ENCODE peak calls at places on chromosome 14, in six cellular contexts. O is fibroblast of lung, X is GM23338, D is MM.1S, K is hepatocyte, V is SK-N-SH. L is an unnamed sample. For H3K79me2, the result is how much of the 10 kb centered on the place peaks cover.

GRCh38 chr14:50380455-50380854 is 16.2 kb downstream of the CDKL1 start:
- DNase-seq in O (no peak), D (no peak), K (no peak), V (no peak), X (no peak), L (no peak)

GRCh38 chr14:23763394-23763793 is 127.2 kb downstream of the DHRS2 start:
- DNase-seq in D (no peak), X (no peak), O (no peak), V (no peak), K (no peak), L (no peak)

GRCh38 chr14:90111895-90112534 is 50.2 kb downstream of the KCNK13 start:
- DNase-seq in O (peak), X (no peak), V (no peak), D (no peak), K (no peak), L (no peak)

GRCh38 chr14:89779707-89780106 is 174.8 kb downstream of the EFCAB11 start:
- DNase-seq in O (no peak), X (peak), V (no peak), K (no peak), D (no peak), L (no peak)

GRCh38 chr14:103561381-103562134 is 899 bp downstream of the BAG5 start:
- DNase-seq in K (peak), X (peak), D (peak), V (peak), O (peak), L (peak)

GRCh38 chr14:102046337-102047278 is 40.2 kb downstream of the HSP90AA1 start:
- DNase-seq in O (peak), D (no peak), V (peak), X (peak), K (peak), L (peak)

GRCh38 chr14:95185033-95185432 is 27.7 kb upstream of the DICER1 start:
- DNase-seq in X (no peak), K (no peak), D (no peak), O (no peak), V (no peak), L (no peak)

GRCh38 chr14:80544366-80544765 is 333.1 kb upstream of the DIO2 start:
- DNase-seq in O (no peak), K (no peak), D (no peak), V (no peak), X (no peak), L (no peak)

GRCh38 chr14:68135566-68135965 is 316.0 kb downstream of the RAD51B start:
- DNase-seq in D (no peak), K (no peak), X (no peak), O (no peak), V (no peak), L (no peak)

GRCh38 chr14:67428501-67429031 is 16.6 kb upstream of the PLEK2 start:
- DNase-seq in O (peak), X (no peak), V (no peak), D (no peak), K (peak), L (no peak)

GRCh38 chr14:44895716-44896115 is 66.0 kb downstream of the KLHL28 start:
- DNase-seq in K (peak), O (peak), D (no peak), X (no peak), V (no peak), L (no peak)

GRCh38 chr14:80388980-80389711 is 177.8 kb upstream of the DIO2 start:
- DNase-seq in O (peak), K (no peak), V (no peak), X (no peak), D (no peak), L (no peak)

GRCh38 chr14:105301103-105301914 is 508 bp upstream of the BRF1 start:
- DNase-seq in K (peak), D (peak), X (peak), O (peak), V (peak), L (peak)

GRCh38 chr14:25911831-25912230 is 686.0 kb downstream of the NOVA1 start:
- DNase-seq in V (no peak), O (no peak), K (no peak), X (no peak), D (no peak), L (no peak)

GRCh38 chr14:91778217-91778616 is 46.3 kb upstream of the CATSPERB start:
- DNase-seq in X (no peak), O (peak), K (no peak), V (no peak), D (no peak), L (no peak)

DNA sequence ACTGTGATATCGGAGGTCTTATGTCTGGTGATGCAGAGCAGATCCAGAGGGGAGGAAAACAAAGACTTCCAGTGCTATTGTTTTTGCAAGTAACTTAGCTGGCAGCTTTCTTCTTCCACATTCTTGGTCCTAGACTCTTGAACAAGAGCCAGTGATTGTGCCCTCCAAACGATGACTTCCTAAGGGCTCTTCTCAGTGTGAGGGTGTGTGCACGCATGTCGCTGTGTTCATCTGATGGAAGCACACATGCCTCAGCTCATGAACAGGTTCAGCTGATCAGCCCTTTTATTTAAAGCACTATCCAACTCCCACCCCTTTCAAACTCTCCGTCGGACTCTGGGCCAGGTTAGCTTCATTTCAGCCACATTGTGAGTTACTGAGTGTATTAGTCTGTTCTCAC is 59.5 kb downstream of the SMOC1 start:
- DNase-seq in D (no peak), X (no peak), K (no peak), O (no peak), V (no peak), L (no peak)
- H3K79me2 ChIP-seq in D (under half), X (under half), K (under half), O (under half), V (under half), L (under half)

GRCh38 chr14:75433631-75434556 is 6.1 kb downstream of the JDP2 start:
- DNase-seq in D (no peak), V (peak), X (no peak), O (no peak), K (peak), L (peak)
- H3K27ac ChIP-seq in D (no peak), V (peak), X (no peak), O (no peak), K (peak), L (no peak)

GRCh38 chr14:38206689-38207088 is 1.0 kb upstream of the SSTR1 start:
- DNase-seq in X (peak), D (no peak), V (no peak), O (no peak), K (no peak), L (no peak)

GRCh38 chr14:38208825-38209562 is 1.3 kb downstream of the SSTR1 start:
- DNase-seq in K (peak), V (no peak), D (no peak), X (peak), O (peak), L (no peak)

GRCh38 chr14:38205949-38206665 is 1.6 kb upstream of the SSTR1 start:
- DNase-seq in K (no peak), O (no peak), D (no peak), X (peak), V (no peak), L (no peak)

GRCh38 chr14:38207830-38208815 is at the start of gene SSTR1:
- DNase-seq in V (no peak), K (peak), X (peak), D (no peak), O (peak), L (no peak)

DNA sequence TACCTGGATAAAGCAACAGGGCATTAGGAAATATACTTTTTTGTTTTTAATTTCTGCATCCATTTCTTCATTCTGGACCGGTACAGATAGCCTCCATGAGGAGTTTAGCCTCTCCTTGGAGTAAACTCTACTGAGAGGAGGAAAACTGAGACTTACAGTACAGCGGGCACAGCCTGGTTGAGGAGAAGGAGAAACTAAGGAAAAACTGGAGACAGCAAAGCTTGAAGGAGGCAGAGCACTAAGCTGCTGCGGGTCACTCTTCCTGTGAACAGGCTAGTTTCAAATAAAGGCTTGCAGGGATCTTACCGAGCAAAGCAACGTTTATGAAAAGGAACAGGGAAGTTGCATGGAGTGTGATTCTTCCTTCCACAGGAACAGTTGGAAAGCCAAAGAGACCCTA is 362 bp upstream of the SSTR1 start:
- DNase-seq in V (no peak), O (no peak), X (no peak), D (no peak), K (peak), L (no peak)
- H3K4me3 ChIP-seq in V (no peak), O (no peak), X (peak), D (no peak), K (peak), L (no peak)

GRCh38 chr14:22506778-22507351 is 82.2 kb downstream of the DAD1 start:
- DNase-seq in O (no peak), D (no peak), K (no peak), V (no peak), X (no peak), L (no peak)

GRCh38 chr14:22505751-22506710 is 83.0 kb downstream of the DAD1 start:
- DNase-seq in X (no peak), D (no peak), K (no peak), O (no peak), V (no peak), L (no peak)

GRCh38 chr14:22508150-22508457 is 80.9 kb downstream of the DAD1 start:
- DNase-seq in D (no peak), K (no peak), O (no peak), V (no peak), X (no peak), L (no peak)

GRCh38 chr14:22502551-22502950 is 86.5 kb downstream of the DAD1 start:
- DNase-seq in K (no peak), X (no peak), O (no peak), D (no peak), V (no peak), L (no peak)

DNA sequence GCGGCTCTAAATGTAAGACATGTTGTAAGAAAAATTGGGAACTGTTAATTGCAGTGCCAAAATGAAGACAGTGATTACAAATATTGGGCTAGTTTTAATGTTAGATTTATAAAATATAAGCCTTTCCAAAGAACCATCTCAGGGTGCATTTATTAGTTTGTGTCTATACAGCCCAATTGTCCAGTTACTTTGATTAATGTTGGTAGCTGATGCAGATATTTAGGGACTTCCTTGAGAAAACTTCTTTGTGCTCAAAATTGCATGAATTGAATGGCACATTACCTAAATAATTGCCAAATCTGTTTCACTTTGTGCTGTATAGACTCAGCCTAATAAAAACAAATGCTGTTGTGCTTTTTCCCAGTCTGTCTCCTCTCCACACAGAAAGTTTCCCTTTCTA is 83.7 kb downstream of the DAD1 start:
- DNase-seq in V (no peak), X (no peak), O (no peak), D (no peak), K (no peak), L (no peak)
- H3K79me2 ChIP-seq in V (under half), X (under half), O (under half), D (under half), K (under half), L (under half)

GRCh38 chr14:21023174-21023573 is 1.7 kb downstream of the NDRG2 start:
- DNase-seq in O (no peak), D (no peak), K (no peak), V (no peak), X (no peak), L (no peak)

GRCh38 chr14:21018286-21018685 is 6.6 kb downstream of the NDRG2 start:
- DNase-seq in K (no peak), D (no peak), V (no peak), O (no peak), X (no peak), L (no peak)

GRCh38 chr14:21022686-21023085 is 2.2 kb downstream of the NDRG2 start:
- DNase-seq in K (no peak), O (no peak), X (no peak), D (no peak), V (no peak), L (no peak)

GRCh38 chr14:21019377-21019776 is 5.5 kb downstream of the NDRG2 start:
- DNase-seq in D (no peak), X (no peak), O (no peak), V (no peak), K (no peak), L (no peak)

DNA sequence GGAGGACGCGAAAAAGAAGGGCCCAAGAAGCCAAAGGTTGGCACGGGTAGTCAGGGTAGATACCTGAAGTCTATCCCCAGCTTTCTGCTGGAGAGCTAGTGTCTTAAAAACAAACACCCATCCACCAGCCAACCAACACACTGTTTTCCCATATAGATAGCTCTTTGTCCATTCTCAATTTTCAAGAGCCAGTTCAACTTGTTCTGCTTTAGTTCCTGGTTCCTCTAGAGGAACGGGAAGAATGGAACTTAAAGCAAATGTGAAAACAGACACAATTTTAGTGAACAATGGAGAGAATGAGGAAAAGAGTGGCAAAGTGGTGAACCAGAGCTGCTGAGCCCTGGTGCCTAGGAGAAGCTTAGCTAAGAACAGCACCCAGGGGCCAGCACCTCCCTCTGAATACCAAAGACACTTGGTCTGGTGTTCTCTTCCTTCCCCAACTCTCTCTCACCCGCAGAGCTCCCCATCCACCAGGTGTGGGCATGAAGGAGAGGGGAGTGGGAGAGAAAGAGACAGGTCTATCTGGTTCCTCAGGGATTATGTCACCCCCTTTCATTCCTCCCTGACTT is 3.8 kb downstream of the NDRG2 start:
- DNase-seq in V (no peak), D (no peak), O (no peak), K (no peak), X (no peak), L (no peak)
- H3K27ac ChIP-seq in V (no peak), D (no peak), O (no peak), K (no peak), X (no peak), L (no peak)

DNA sequence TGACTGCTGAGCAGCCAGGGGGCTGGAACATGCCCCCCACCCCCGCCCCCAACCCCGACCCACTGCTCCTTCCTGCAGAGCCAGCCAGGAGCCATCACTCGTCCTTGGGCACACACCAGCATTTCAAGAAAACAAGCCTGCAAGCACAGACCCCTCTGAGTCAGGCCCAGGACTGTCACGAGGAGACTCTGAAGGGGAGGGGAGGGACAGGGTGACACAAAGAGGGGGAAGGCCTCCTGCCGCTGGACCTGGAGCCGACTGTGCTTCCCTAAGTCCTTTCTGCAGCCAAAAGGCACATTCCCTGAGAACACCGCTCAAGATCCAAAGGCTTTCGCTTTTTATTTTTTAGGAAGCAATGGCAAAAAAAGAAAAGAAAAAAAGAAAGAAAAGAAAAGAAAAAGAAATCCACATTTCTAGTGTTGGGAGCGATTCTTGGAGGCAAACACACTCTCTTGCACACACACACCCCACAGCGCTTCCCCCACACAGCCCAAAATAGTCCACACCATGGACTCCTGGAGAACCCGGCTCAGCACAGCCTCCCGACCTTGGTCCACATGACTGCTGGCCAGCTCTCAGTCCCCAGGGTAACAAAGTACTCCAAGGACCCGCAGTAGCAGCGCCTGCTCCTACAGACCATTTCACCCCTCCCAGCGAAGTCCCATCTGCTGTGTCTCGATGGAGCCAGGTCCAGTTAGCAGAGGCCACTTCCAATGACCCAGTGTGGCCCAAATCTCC is 101.7 kb downstream of the DPF3 start:
- DNase-seq in D (no peak), X (no peak), K (no peak), O (peak), V (no peak), L (no peak)
- H3K4me3 ChIP-seq in D (no peak), X (no peak), K (no peak), O (no peak), V (no peak), L (no peak)

GRCh38 chr14:99589031-99589441 is 15.0 kb downstream of the CCDC85C start:
- DNase-seq in V (no peak), K (no peak), D (no peak), O (no peak), X (no peak), L (peak)

GRCh38 chr14:99587463-99588278 is 16.3 kb downstream of the CCDC85C start:
- DNase-seq in D (no peak), V (no peak), X (no peak), K (no peak), O (no peak), L (no peak)

GRCh38 chr14:99586054-99586760 is 17.8 kb downstream of the CCDC85C start:
- DNase-seq in K (no peak), V (no peak), O (no peak), D (no peak), X (no peak), L (no peak)

GRCh38 chr14:99584823-99585222 is 19.2 kb downstream of the CCDC85C start:
- DNase-seq in O (no peak), V (no peak), X (no peak), K (no peak), D (no peak), L (no peak)

DNA sequence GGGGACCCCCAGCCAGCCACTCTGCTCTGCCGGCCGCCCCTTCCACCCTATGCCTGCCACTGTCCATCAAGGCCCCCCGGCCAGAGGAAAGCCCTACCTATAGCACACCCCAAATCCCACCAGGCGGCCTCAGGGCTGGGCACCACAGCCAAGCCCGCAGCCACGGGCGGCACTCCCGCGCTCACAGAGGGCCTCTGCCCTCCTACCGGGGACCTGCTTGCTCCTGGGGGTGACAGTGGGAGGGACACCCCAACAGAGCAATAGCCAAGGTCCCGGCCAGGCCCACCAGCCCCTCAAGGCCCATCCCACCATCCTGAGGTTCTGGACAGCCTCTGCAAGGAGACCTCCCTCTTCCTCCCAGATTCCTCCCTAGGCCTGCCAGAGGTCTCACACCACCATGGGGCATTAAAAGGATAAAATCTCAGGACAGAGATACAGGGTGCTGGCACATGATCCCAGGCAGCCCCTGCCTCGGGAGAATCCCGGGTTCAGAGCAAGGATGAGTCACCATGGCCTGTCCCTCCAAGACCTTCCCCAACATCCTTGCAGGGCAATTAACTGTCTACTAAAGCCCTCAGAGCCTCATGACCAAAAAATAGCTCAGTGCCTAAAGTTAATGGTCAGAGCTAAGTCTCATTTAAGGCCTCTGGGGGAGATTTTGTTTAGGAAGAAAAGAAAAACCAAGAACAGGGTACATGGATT is 17.1 kb downstream of the CCDC85C start:
- DNase-seq in D (no peak), V (no peak), K (no peak), O (no peak), X (no peak), L (no peak)
- H3K79me2 ChIP-seq in D (under half), V (half or more), K (half or more), O (under half), X (half or more), L (under half)

GRCh38 chr14:36915089-36915488 is 253.4 kb downstream of the PAX9 start:
- DNase-seq in V (no peak), O (no peak), X (no peak), K (no peak), D (no peak), L (no peak)
- H3K27ac ChIP-seq in V (no peak), O (no peak), X (no peak), K (no peak), D (no peak), L (no peak)